ENCODE peak calls at places on chromosomes 4 and X, in six cellular contexts. One of them, this sample, is unnamed.

GRCh38 chr4:7189475-7190277 is 2.7 kb upstream of the SORCS2 start:
- DNase-seq in transverse colon: no peak
- DNase-seq in upper lobe of left lung: no peak
- DNase-seq in GM12878: no peak
- DNase-seq in tibial nerve: no peak
- DNase-seq in K562: no peak
- DNase-seq in this sample: no peak

GRCh38 chrX:1545776-1546408 is 8.9 kb upstream of the P2RY8 start:
- DNase-seq in K562: no peak
- DNase-seq in upper lobe of left lung: no peak
- DNase-seq in GM12878: no peak
- DNase-seq in tibial nerve: no peak
- DNase-seq in transverse colon: no peak
- DNase-seq in this sample: no peak

GRCh38 chr4:76659103-76659490 is 224.1 kb downstream of the SHROOM3 start:
- DNase-seq in tibial nerve: no peak
- DNase-seq in K562: no peak
- DNase-seq in upper lobe of left lung: no peak
- DNase-seq in GM12878: no peak
- DNase-seq in transverse colon: no peak
- DNase-seq in this sample: no peak

GRCh38 chrX:2577844-2578444 is 77.2 kb upstream of the DHRSX start:
- DNase-seq in tibial nerve: no peak
- DNase-seq in upper lobe of left lung: no peak
- DNase-seq in transverse colon: no peak
- DNase-seq in K562: no peak
- DNase-seq in GM12878: no peak
- DNase-seq in this sample: no peak

GRCh38 chr4:150181536-150181935 is 103.3 kb downstream of the DCLK2 start:
- DNase-seq in GM12878: no peak
- DNase-seq in upper lobe of left lung: no peak
- DNase-seq in K562: no peak
- DNase-seq in tibial nerve: no peak
- DNase-seq in transverse colon: no peak
- DNase-seq in this sample: no peak

GRCh38 chrX:139204903-139205667 is 325.5 kb upstream of the F9 start:
- DNase-seq in GM12878: no peak
- DNase-seq in transverse colon: peak
- DNase-seq in tibial nerve: no peak
- DNase-seq in K562: peak
- DNase-seq in upper lobe of left lung: peak
- DNase-seq in this sample: peak

GRCh38 chrX:27451324-27451723 is 11.8 kb downstream of the PPP4R3C start:
- DNase-seq in transverse colon: no peak
- DNase-seq in GM12878: no peak
- DNase-seq in upper lobe of left lung: no peak
- DNase-seq in tibial nerve: no peak
- DNase-seq in K562: no peak
- DNase-seq in this sample: no peak

GRCh38 chr4:113446019-113446418 is 315.5 kb downstream of the CAMK2D start:
- DNase-seq in K562: no peak
- DNase-seq in upper lobe of left lung: no peak
- DNase-seq in tibial nerve: no peak
- DNase-seq in GM12878: no peak
- DNase-seq in transverse colon: no peak
- DNase-seq in this sample: no peak

GRCh38 chrX:25754399-25754798 is 383.7 kb upstream of the MAGEB18 start:
- DNase-seq in K562: no peak
- DNase-seq in upper lobe of left lung: no peak
- DNase-seq in GM12878: no peak
- DNase-seq in transverse colon: no peak
- DNase-seq in tibial nerve: no peak
- DNase-seq in this sample: no peak

GRCh38 chrX:73562986-73563739 is at the start of gene CHIC1:
- DNase-seq in upper lobe of left lung: peak
- DNase-seq in GM12878: peak
- DNase-seq in transverse colon: peak
- DNase-seq in tibial nerve: peak
- DNase-seq in K562: peak
- DNase-seq in this sample: peak

GRCh38 chr4:169032194-169032593 is 22.1 kb upstream of the CBR4 start:
- DNase-seq in transverse colon: no peak
- DNase-seq in K562: no peak
- DNase-seq in tibial nerve: no peak
- DNase-seq in upper lobe of left lung: no peak
- DNase-seq in GM12878: no peak
- DNase-seq in this sample: no peak

GRCh38 chr4:182577411-182577810 is 334.2 kb downstream of the TENM3 start:
- DNase-seq in GM12878: no peak
- DNase-seq in transverse colon: no peak
- DNase-seq in upper lobe of left lung: no peak
- DNase-seq in tibial nerve: no peak
- DNase-seq in K562: no peak
- DNase-seq in this sample: no peak

GRCh38 chr4:174255790-174256189 is 27.7 kb downstream of the FBXO8 start:
- DNase-seq in transverse colon: no peak
- DNase-seq in tibial nerve: no peak
- DNase-seq in K562: no peak
- DNase-seq in GM12878: no peak
- DNase-seq in upper lobe of left lung: no peak
- DNase-seq in this sample: no peak

GRCh38 chr4:791866-792630 is 33.9 kb downstream of the CPLX1 start:
- DNase-seq in K562: peak
- DNase-seq in GM12878: no peak
- DNase-seq in tibial nerve: no peak
- DNase-seq in upper lobe of left lung: peak
- DNase-seq in transverse colon: peak
- DNase-seq in this sample: peak

DNA sequence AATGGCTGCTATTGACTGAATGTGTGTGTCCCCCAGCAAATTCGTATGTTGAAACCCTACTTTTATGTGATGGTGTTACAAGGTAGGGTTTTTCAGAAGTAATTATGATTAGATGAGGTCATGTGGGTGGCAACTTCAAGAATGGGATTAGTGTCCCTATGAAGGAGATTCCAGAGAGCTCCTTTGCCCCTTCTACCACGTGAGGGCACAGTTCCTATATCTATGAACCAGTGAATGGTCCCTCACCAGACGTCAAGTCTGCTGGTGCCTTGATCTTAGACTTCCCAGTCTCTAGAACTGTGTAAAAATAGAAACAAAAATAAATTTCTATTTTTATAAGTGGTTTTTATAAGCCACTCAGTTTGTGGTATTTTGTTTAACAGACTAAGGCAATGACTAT is 1137.6 kb upstream of the IGFBP7 start:
- DNase-seq in K562: no peak
- DNase-seq in upper lobe of left lung: no peak
- DNase-seq in tibial nerve: no peak
- DNase-seq in GM12878: no peak
- DNase-seq in transverse colon: no peak
- DNase-seq in this sample: no peak
- TF ChIP-seq CTCF in K562: no peak
- TF ChIP-seq CTCF in upper lobe of left lung: no peak
- TF ChIP-seq CTCF in tibial nerve: no peak
- TF ChIP-seq CTCF in GM12878: no peak
- TF ChIP-seq CTCF in transverse colon: no peak
- TF ChIP-seq CTCF in this sample: no peak

GRCh38 chr4:68180858-68181531 is 51.3 kb upstream of the TMPRSS11F start:
- DNase-seq in tibial nerve: no peak
- DNase-seq in transverse colon: no peak
- DNase-seq in K562: no peak
- DNase-seq in GM12878: no peak
- DNase-seq in upper lobe of left lung: no peak
- DNase-seq in this sample: no peak
- TF ChIP-seq EP300 in tibial nerve: no peak
- TF ChIP-seq EP300 in transverse colon: no peak
- TF ChIP-seq EP300 in K562: no peak
- TF ChIP-seq EP300 in GM12878: no peak
- TF ChIP-seq EP300 in upper lobe of left lung: no peak
- TF ChIP-seq EP300 in this sample: no peak

GRCh38 chr4:25100156-25100555 is 60.1 kb downstream of the SEPSECS start:
- DNase-seq in tibial nerve: no peak
- DNase-seq in upper lobe of left lung: no peak
- DNase-seq in K562: no peak
- DNase-seq in GM12878: no peak
- DNase-seq in transverse colon: no peak
- DNase-seq in this sample: no peak

GRCh38 chr4:25100710-25101109 is 59.5 kb downstream of the SEPSECS start:
- DNase-seq in GM12878: no peak
- DNase-seq in transverse colon: no peak
- DNase-seq in K562: no peak
- DNase-seq in tibial nerve: no peak
- DNase-seq in upper lobe of left lung: no peak
- DNase-seq in this sample: no peak

GRCh38 chr4:25098964-25099843 is 61.0 kb downstream of the SEPSECS start:
- DNase-seq in upper lobe of left lung: peak
- DNase-seq in tibial nerve: peak
- DNase-seq in transverse colon: peak
- DNase-seq in GM12878: no peak
- DNase-seq in K562: peak
- DNase-seq in this sample: peak

GRCh38 chr4:25095756-25096552 is 64.3 kb downstream of the SEPSECS start:
- DNase-seq in tibial nerve: no peak
- DNase-seq in upper lobe of left lung: peak
- DNase-seq in transverse colon: no peak
- DNase-seq in GM12878: no peak
- DNase-seq in K562: no peak
- DNase-seq in this sample: no peak

GRCh38 chr4:25096553-25097443 is 63.5 kb downstream of the SEPSECS start:
- DNase-seq in GM12878: no peak
- DNase-seq in K562: no peak
- DNase-seq in upper lobe of left lung: no peak
- DNase-seq in tibial nerve: no peak
- DNase-seq in transverse colon: no peak
- DNase-seq in this sample: no peak
- H3K27ac ChIP-seq in GM12878: no peak
- H3K27ac ChIP-seq in K562: no peak
- H3K27ac ChIP-seq in upper lobe of left lung: no peak
- H3K27ac ChIP-seq in tibial nerve: no peak
- H3K27ac ChIP-seq in transverse colon: no peak
- H3K27ac ChIP-seq in this sample: no peak

GRCh38 chr4:38180456-38180855 is 220.3 kb downstream of the PTTG2 start:
- DNase-seq in transverse colon: no peak
- DNase-seq in K562: no peak
- DNase-seq in upper lobe of left lung: no peak
- DNase-seq in GM12878: no peak
- DNase-seq in tibial nerve: no peak
- DNase-seq in this sample: no peak
- TF ChIP-seq CTCF in transverse colon: no peak
- TF ChIP-seq CTCF in K562: no peak
- TF ChIP-seq CTCF in upper lobe of left lung: no peak
- TF ChIP-seq CTCF in GM12878: no peak
- TF ChIP-seq CTCF in tibial nerve: no peak
- TF ChIP-seq CTCF in this sample: no peak

GRCh38 chrX:69556094-69557011 is 52.2 kb downstream of the NALF2 start:
- DNase-seq in tibial nerve: no peak
- DNase-seq in GM12878: no peak
- DNase-seq in K562: peak
- DNase-seq in transverse colon: no peak
- DNase-seq in upper lobe of left lung: no peak
- DNase-seq in this sample: no peak
- TF ChIP-seq EP300 in tibial nerve: no peak
- TF ChIP-seq EP300 in GM12878: no peak
- TF ChIP-seq EP300 in K562: no peak
- TF ChIP-seq EP300 in transverse colon: no peak
- TF ChIP-seq EP300 in upper lobe of left lung: no peak
- TF ChIP-seq EP300 in this sample: no peak

DNA sequence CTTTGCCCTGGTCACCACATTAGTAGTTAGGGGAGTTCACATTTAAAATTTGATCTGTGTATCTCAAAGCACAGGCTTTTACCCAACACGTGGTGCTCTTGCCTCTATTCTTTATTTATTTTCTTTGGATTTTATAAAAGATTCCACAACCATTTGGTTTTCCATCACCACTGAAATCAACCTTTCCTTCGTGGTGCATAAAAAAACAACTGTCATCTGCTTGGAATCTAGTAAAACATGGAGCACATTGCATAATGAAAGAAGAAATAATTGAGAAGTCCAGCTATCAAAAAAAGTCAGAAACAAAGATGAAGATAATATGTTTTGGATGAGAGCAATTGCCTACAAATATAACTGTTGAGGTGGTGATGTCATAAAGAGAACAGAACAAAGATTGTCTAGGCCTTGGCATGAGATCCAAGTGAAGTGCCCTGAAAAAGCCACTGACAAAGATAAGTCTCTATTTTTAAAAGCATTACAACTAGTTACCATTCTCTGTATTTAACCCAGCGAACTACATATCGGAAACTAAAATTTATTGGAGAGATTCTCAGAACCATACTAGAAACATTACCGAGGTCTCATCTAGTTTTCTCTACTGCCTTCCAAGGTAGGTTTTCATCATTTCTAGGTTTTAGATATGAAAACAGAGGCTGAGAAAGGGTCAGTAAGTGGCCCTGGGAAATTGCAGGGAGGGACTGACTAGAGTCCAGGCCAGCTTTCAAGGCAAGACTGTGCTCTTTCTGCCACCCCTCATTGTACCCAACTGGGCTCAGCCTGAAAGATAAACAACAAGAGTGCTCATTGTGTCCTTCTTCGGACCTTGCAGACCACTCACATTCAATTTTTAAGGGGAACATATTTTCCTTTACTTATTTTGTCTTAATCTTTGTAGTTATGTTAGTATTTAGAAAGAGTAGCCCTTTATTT is 127.3 kb downstream of the MAD2L1 start:
- DNase-seq in K562: no peak
- DNase-seq in tibial nerve: no peak
- DNase-seq in upper lobe of left lung: no peak
- DNase-seq in transverse colon: no peak
- DNase-seq in GM12878: no peak
- DNase-seq in this sample: no peak
- H3K27ac ChIP-seq in K562: no peak
- H3K27ac ChIP-seq in tibial nerve: peak
- H3K27ac ChIP-seq in upper lobe of left lung: no peak
- H3K27ac ChIP-seq in transverse colon: no peak
- H3K27ac ChIP-seq in GM12878: no peak
- H3K27ac ChIP-seq in this sample: no peak

GRCh38 chrX:97743014-97743413 is 859.3 kb downstream of the RPA4 start:
- DNase-seq in GM12878: no peak
- DNase-seq in tibial nerve: no peak
- DNase-seq in upper lobe of left lung: no peak
- DNase-seq in transverse colon: peak
- DNase-seq in K562: no peak
- DNase-seq in this sample: no peak
- TF ChIP-seq CTCF in GM12878: peak
- TF ChIP-seq CTCF in tibial nerve: no peak
- TF ChIP-seq CTCF in upper lobe of left lung: no peak
- TF ChIP-seq CTCF in transverse colon: no peak
- TF ChIP-seq CTCF in K562: no peak
- TF ChIP-seq CTCF in this sample: no peak